ENCODE peak calls at places on chromosomes 2 and 18, in four cellular contexts. O is cardiac muscle cell, U is H1, Q is transverse colon. X is an unnamed sample.
A peak's percentile ranks its signal among the peaks of the same experiment; 100 is the strongest.

GRCh38 chr2:143823286-143823685 is 694.1 kb downstream of the ARHGAP15 start:
- DNase-seq in O (no peak), U (no peak), Q (no peak), X (no peak)

GRCh38 chr18:68735498-68736343 is 20.8 kb upstream of the TMX3 start:
- DNase-seq in O (peak; percentile 40), U (no peak), Q (no peak), X (peak; percentile 14)

GRCh38 chr18:24710474-24710873 is 250.0 kb downstream of the HRH4 start:
- DNase-seq in O (no peak), U (no peak), Q (no peak), X (no peak)

GRCh38 chr2:237885171-237885930 is 25.9 kb downstream of the RAMP1 start:
- DNase-seq in O (no peak), U (no peak), Q (no peak), X (no peak)

GRCh38 chr2:88211005-88211808 is 41.1 kb downstream of the THNSL2 start:
- DNase-seq in O (no peak), U (no peak), Q (no peak), X (no peak)

GRCh38 chr18:44599409-44599808 is 81.3 kb upstream of the SETBP1 start:
- DNase-seq in O (no peak), U (no peak), Q (no peak), X (no peak)

GRCh38 chr2:5915926-5916325 is 223.7 kb downstream of the SOX11 start:
- DNase-seq in O (peak; percentile 62), U (no peak), Q (no peak), X (peak; percentile 41)

GRCh38 chr2:15259356-15259756 is 301.8 kb downstream of the NBAS start:
- DNase-seq in O (no peak), U (peak; percentile 19), Q (no peak), X (no peak)

GRCh38 chr2:115165529-115166109 is 723.2 kb downstream of the DPP10 start:
- DNase-seq in O (peak; percentile 69), U (no peak), Q (no peak), X (peak; percentile 43)

GRCh38 chr2:66080136-66080535 is 354.8 kb upstream of the MEIS1 start:
- DNase-seq in O (no peak), U (no peak), Q (no peak), X (no peak)

GRCh38 chr2:230819433-230819832 is 45.3 kb upstream of the ITM2C start:
- DNase-seq in O (no peak), U (no peak), Q (no peak), X (no peak)

GRCh38 chr2:30959653-30960052 is 152.4 kb upstream of the CAPN13 start:
- DNase-seq in O (no peak), U (no peak), Q (no peak), X (no peak)

GRCh38 chr18:9329471-9329870 is 5.1 kb upstream of the TWSG1 start:
- DNase-seq in O (no peak), U (no peak), Q (no peak), X (no peak)

GRCh38 chr2:31240406-31241365 is 6.7 kb downstream of the EHD3 start:
- DNase-seq in O (no peak), U (no peak), Q (no peak), X (no peak)

GRCh38 chr2:191979221-191979730 is 132.4 kb upstream of the CAVIN2 start:
- DNase-seq in O (no peak), U (no peak), Q (no peak), X (no peak)

GRCh38 chr18:25445430-25445829 is 93.5 kb upstream of the ZNF521 start:
- DNase-seq in O (no peak), U (no peak), Q (no peak), X (no peak)

GRCh38 chr2:48452108-48452507 is 77.8 kb upstream of the STON1 start:
- DNase-seq in O (peak; percentile 19), U (no peak), Q (no peak), X (no peak)

GRCh38 chr2:110748489-110748867 is 16.1 kb downstream of the ACOXL start:
- DNase-seq in O (no peak), U (no peak), Q (peak; percentile 60), X (peak; percentile 95)

GRCh38 chr2:43370705-43371104 is 144.3 kb upstream of the ZFP36L2 start:
- DNase-seq in O (no peak), U (no peak), Q (no peak), X (no peak)

GRCh38 chr2:209499071-209499470 is 75.2 kb downstream of the MAP2 start:
- DNase-seq in O (no peak), U (no peak), Q (no peak), X (no peak)

GRCh38 chr2:233250985-233251305 is 528 bp upstream of the ATG16L1 start:
- DNase-seq in O (no peak), U (no peak), Q (no peak), X (no peak)

GRCh38 chr2:239926587-239927234 is 98.4 kb downstream of the NDUFA10 start:
- DNase-seq in O (no peak), U (no peak), Q (no peak), X (no peak)

GRCh38 chr2:214075446-214075845 is 335.4 kb upstream of the VWC2L start:
- DNase-seq in O (no peak), U (no peak), Q (no peak), X (no peak)

GRCh38 chr2:69022548-69022947 is 9.6 kb downstream of the ANTXR1 start:
- DNase-seq in O (no peak), U (no peak), Q (no peak), X (no peak)

GRCh38 chr18:8635087-8635486 is 25.9 kb downstream of the RAB12 start:
- DNase-seq in O (no peak), U (no peak), Q (no peak), X (no peak)

GRCh38 chr2:137659616-137660015 is 304.7 kb upstream of the HNMT start:
- DNase-seq in O (no peak), U (no peak), Q (peak; percentile 23), X (no peak)

GRCh38 chr18:58599106-58599505 is 29.8 kb downstream of the ALPK2 start:
- DNase-seq in O (no peak), U (no peak), Q (no peak), X (no peak)

GRCh38 chr2:43542285-43542933 is 53.4 kb downstream of the THADA start:
- DNase-seq in O (peak; percentile 50), U (no peak), Q (no peak), X (peak; percentile 62)

GRCh38 chr18:58997811-58998337 is 133.2 kb downstream of the ZNF532 start:
- DNase-seq in O (no peak), U (no peak), Q (no peak), X (no peak)

GRCh38 chr18:8260319-8260718 is 348.9 kb upstream of the RAB12 start:
- DNase-seq in O (no peak), U (no peak), Q (no peak), X (no peak)

GRCh38 chr2:98118161-98118560 is 31.2 kb downstream of the VWA3B start:
- DNase-seq in O (no peak), U (no peak), Q (no peak), X (no peak)

GRCh38 chr2:215626812-215627281 is 191.0 kb upstream of the FN1 start:
- DNase-seq in O (no peak), U (no peak), Q (no peak), X (no peak)

DNA sequence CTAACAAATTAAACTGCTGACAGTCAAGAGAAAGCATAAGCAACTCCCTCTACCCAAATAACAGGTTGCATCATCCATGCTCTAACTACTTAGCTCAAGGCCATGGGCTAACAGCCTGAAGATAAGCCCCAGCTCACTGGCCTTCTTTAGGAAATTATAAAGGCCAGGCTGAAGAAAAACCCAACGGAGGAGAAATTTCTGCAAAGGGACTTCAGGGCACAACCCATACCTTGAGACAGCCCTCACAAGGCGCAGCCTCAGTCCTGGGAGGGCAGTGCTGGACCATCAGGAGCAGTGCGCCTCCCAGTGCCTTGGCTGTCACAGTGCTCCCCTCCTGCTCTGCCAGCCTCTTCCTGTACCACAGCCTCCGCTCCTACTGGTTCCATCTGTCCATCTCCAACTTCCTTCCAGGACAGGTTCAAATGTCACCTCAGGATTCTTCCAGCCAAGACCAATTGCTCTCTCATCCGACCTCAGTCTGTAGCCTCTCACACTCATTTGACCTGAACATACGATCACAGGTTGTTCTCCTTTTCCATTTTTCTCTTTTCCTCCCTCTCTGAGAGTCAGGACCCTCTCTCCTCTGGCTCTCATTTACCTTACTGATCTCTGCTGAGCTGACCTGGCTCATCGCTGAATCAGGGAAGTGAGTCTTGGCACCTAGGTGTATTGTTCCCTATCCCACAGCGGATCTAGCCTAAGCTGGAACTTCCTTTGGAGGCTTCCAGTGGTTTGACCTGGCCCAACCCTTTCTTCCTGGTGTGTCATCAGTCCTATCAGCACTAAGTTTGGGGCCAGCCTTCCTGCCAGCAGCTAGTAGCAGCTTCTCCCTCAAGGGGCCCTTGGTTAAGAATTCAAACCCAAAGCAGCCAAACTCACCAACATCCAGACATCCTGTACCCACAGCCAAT is 1.9 kb downstream of the MCFD2 start:
- DNase-seq in O (no peak), U (no peak), Q (peak; percentile 32), X (no peak)
- H3K4me1 ChIP-seq in O (peaks cover 6% of the 10 kb centered on the region), U (no peaks in the 10 kb centered on the region), Q (peaks cover 44% of the 10 kb centered on the region), X (peaks cover 38% of the 10 kb centered on the region)

DNA sequence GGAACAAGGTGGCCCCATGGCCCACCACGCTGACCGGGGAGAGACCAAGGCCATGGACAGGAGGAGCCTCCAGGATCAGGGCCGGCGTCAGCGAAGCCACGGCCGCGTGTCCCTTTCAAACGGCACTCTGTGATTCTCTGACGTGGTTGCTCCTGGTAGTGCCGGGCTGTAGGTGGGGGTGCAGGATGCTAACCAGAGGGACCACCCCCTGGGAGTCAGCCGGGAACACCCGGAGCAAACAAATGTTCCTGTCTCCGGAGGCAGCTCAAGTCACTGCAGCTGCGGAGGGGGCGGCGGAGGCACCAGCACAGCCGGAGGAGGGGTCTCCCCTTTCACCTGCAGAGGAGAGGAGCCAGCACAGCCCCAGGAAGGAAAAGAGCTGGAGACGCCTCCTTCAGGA is 750.6 kb upstream of the SALL3 start:
- DNase-seq in O (no peak), U (peak; percentile 25), Q (no peak), X (no peak)
- H3K4me3 ChIP-seq in O (no peak overlapping the region), U (no peak overlapping the region), Q (no peak overlapping the region), X (no peak overlapping the region)

GRCh38 chr2:147108553-147108952 is 736.3 kb upstream of the ACVR2A start:
- DNase-seq in O (no peak), U (no peak), Q (no peak), X (no peak)

GRCh38 chr2:147110962-147111361 is 733.9 kb upstream of the ACVR2A start:
- DNase-seq in O (no peak), U (no peak), Q (no peak), X (no peak)

DNA sequence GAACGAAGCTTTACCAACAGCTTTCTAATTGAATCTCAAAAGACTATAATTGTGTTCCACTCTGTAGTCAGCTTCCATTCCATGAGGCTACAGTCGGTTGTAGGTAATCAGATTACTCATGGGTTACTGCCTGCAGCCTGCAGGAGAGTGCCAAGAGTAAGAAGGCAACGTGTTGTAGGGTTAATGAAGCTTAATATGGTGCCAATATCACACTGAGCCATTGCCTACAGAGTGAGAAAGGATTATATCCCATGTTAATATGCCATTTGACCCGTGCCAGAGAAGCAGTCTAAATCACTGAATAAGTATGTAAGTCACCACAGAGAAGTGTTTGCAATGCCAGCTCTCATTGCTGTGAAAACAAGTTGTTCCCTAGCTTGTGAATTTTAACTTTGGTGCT is 734.5 kb upstream of the ACVR2A start:
- DNase-seq in O (no peak), U (no peak), Q (no peak), X (no peak)
- H3K4me1 ChIP-seq in O (no peaks in the 10 kb centered on the region), U (no peaks in the 10 kb centered on the region), Q (no peaks in the 10 kb centered on the region), X (no peaks in the 10 kb centered on the region)

DNA sequence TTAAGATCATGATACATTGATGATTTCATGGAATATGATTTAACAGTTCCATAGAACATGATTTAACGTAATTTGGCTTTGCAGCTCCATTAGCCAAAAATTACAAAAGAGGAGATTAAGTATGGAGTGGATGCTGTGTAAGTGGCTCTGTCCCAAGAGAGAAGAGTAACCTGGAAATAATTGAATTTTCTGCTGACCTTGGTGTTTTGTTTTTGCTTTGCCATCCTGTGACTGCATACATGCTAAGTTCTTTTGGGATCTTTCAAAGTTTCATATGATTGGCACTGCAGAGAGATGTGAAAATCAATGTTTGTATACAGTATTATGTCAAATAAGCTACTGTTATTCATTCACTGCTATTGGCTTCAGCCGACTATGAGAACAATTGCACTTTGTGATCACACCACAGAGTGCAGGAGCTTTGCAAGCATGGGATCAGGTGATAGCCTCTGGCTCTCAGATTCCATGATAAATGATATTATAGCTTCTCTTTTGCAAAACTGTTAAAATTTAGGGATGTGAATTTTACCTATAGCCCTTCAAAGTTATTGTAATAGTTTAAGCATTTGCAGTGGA is 46.1 kb upstream of the TMEM87B start:
- DNase-seq in O (no peak), U (no peak), Q (no peak), X (no peak)
- H3K4me3 ChIP-seq in O (no peak overlapping the region), U (no peak overlapping the region), Q (no peak overlapping the region), X (no peak overlapping the region)

X was measured in OCI-LY7.